ENCODE peak calls at places on chromosomes 1 and 21, in four cellular contexts. P is CD8-positive, alpha-beta T cell; M is cardiac muscle cell; T is left ventricle myocardium inferior. F is an unnamed sample. For H3K9me3, the result is how much of the 10 kb centered on the place peaks cover.

GRCh38 chr1:165561257-165561656 is 17.5 kb downstream of the LRRC52 start:
- DNase-seq in M (no peak), P (no peak), T (no peak), F (no peak)

GRCh38 chr1:47184771-47185677 is 4.8 kb downstream of the PDZK1IP1 start:
- DNase-seq in T (no peak), P (peak), M (no peak), F (no peak)

GRCh38 chr1:53639251-53639721 is 99.7 kb downstream of the GLIS1 start:
- DNase-seq in P (no peak), M (no peak), T (no peak), F (no peak)

GRCh38 chr21:26909972-26910371 is 56.9 kb downstream of the ADAMTS5 start:
- DNase-seq in P (no peak), T (no peak), M (peak), F (no peak)

GRCh38 chr1:4178501-4178900 is 278.4 kb upstream of the C1orf174 start:
- DNase-seq in P (peak), T (no peak), M (no peak), F (no peak)

GRCh38 chr1:84997667-84998600 is 1.0 kb upstream of the MCOLN2 start:
- DNase-seq in P (no peak), M (no peak), T (peak), F (no peak)

GRCh38 chr1:245205864-245206263 is 51.1 kb downstream of the KIF26B start:
- DNase-seq in P (no peak), M (no peak), T (no peak), F (no peak)

GRCh38 chr1:54764922-54765561 is 719 bp upstream of the PARS2 start:
- DNase-seq in T (no peak), M (no peak), P (no peak), F (no peak)

GRCh38 chr1:198497326-198498220 is 42.9 kb downstream of the ATP6V1G3 start:
- DNase-seq in T (no peak), M (peak), P (no peak), F (no peak)

GRCh38 chr21:15645830-15646229 is 84.0 kb upstream of the USP25 start:
- DNase-seq in M (no peak), T (no peak), P (no peak), F (no peak)

GRCh38 chr1:239550178-239550577 is 163.8 kb downstream of the CHRM3 start:
- DNase-seq in T (no peak), M (no peak), P (no peak), F (no peak)

GRCh38 chr1:239543873-239544272 is 157.5 kb downstream of the CHRM3 start:
- DNase-seq in M (no peak), P (no peak), T (no peak), F (no peak)

GRCh38 chr1:239545466-239545865 is 159.1 kb downstream of the CHRM3 start:
- DNase-seq in M (peak), P (no peak), T (no peak), F (no peak)

DNA sequence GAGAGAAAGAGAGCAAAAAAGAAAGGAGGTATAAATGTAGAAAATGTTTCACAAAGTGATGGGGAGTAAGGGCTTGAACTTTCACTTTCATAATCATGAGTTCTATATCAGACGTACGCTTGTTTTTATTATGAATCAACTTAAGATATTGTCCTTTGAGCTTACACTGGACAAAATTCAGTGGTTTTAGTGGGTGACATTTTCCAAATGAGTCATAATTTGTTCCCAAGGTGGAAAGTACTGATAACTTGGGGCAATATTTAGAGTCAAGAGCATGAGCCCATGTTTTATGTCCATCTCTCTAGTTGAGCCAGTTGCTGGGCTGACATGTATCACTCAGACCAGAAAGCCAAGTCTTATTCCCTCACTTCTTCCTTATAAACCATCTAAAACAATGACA is 161.6 kb downstream of the CHRM3 start:
- DNase-seq in P (no peak), T (no peak), M (peak), F (peak)
- H3K9me3 ChIP-seq in P (under half), T (under half), M (under half), F (under half)

GRCh38 chr21:44722701-44723100 is 11.3 kb upstream of the TSPEAR start:
- DNase-seq in M (no peak), T (no peak), P (no peak), F (no peak)
- H3K4me3 ChIP-seq in M (no peak), T (no peak), P (no peak), F (no peak)

DNA sequence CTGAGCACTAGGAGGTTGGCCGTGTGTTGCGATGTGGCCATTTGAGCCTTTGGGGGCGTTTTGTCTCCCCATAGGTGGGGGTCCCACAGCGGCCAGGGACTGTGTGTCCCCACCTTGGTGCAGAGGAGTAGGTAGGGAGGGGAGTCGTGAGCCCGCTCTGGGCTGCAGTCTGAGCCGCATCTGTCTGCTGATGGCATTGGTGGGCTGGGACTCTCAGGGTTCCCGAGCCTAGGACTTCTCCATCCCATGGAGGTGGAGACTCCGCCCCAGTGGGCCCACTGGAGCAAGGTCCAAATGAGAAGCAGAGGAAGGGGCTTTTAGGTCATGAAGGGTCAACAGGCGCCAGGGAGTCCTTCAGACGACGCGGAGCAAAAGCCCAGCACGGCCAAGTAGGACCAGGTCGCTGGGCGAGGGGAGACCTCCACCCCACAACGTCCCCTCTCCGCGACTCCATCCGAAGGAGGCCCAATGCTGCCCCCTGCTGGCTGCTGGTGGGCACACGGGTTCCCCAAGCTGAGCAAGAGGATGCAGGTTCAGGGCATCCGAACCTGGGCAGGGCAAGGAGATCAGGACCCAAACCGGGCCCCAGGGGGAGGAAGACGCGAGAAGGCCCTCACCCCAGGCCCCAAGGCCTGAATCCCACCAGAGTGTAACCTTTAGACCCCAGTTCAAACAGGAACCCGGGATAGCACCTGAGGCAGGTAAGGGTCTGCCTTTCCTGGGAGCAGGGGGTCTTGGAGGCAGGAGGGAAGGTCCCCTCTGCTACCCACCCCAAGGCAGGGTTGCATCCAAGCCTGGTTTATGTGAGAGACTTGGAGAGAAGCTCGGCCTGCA is 14.9 kb downstream of the TTC34 start:
- DNase-seq in M (no peak), T (peak), P (peak), F (peak)
- H3K9me3 ChIP-seq in M (under half), T (under half), P (under half), F (under half)

GRCh38 chr1:21938791-21939538 is 1.9 kb upstream of the HSPG2 start:
- DNase-seq in T (no peak), P (no peak), M (no peak), F (no peak)

GRCh38 chr1:21936366-21937031 is 611 bp downstream of the HSPG2 start:
- DNase-seq in P (no peak), T (no peak), M (no peak), F (peak)

GRCh38 chr1:21935891-21936365 is 1.2 kb downstream of the HSPG2 start:
- DNase-seq in T (no peak), P (no peak), M (no peak), F (no peak)

GRCh38 chr1:21937034-21937371 is at the start of gene HSPG2:
- DNase-seq in T (no peak), M (no peak), P (no peak), F (no peak)

GRCh38 chr1:21937372-21938121 is 437 bp upstream of the HSPG2 start:
- DNase-seq in T (peak), P (peak), M (peak), F (peak)
- H3K4me3 ChIP-seq in T (peak), P (peak), M (peak), F (peak)

DNA sequence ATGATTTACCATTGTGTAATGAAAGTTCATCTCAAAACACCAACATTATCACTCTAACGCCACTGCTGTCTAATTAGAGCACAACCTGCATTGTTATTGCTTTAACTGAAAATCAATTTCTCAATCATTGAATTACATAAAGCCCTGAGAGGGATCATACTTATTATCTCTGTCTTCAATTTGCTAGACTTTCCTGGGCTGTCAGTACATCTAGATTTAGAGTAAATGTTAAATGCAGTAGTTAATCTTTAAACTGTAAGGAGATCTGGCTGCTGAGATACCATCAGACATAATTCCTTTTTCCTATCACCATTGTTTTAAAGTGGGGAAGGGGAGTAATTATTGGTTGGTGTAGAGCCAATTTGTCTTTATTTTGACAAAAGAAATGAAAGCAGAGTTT is 1995.1 kb downstream of the MRPL39 start:
- DNase-seq in T (no peak), P (no peak), M (no peak), F (no peak)
- H3K9me3 ChIP-seq in T (under half), P (under half), M (under half), F (under half)

GRCh38 chr1:66334311-66334710 is 199.6 kb upstream of the SGIP1 start:
- DNase-seq in M (no peak), T (no peak), P (no peak), F (no peak)

GRCh38 chr1:66337249-66337648 is 196.7 kb upstream of the SGIP1 start:
- DNase-seq in M (no peak), T (no peak), P (no peak), F (no peak)

GRCh38 chr1:66335859-66336640 is 197.9 kb upstream of the SGIP1 start:
- DNase-seq in T (peak), P (peak), M (peak), F (peak)

GRCh38 chr1:66335125-66335524 is 198.8 kb upstream of the SGIP1 start:
- DNase-seq in M (no peak), T (no peak), P (no peak), F (peak)

GRCh38 chr1:66336641-66336991 is 197.3 kb upstream of the SGIP1 start:
- DNase-seq in T (no peak), M (no peak), P (no peak), F (no peak)
- H3K4me3 ChIP-seq in T (peak), M (no peak), P (peak), F (peak)

GRCh38 chr21:30434033-30434631 is 4.1 kb downstream of the KRTAP13-4 start:
- DNase-seq in T (no peak), P (no peak), M (peak), F (peak)
- H3K9me3 ChIP-seq in T (under half), P (under half), M (under half), F (under half)

GRCh38 chr1:228500901-228501871 is 14.0 kb downstream of the RNF187 start:
- DNase-seq in M (peak), P (peak), T (peak), F (peak)
- H3K4me3 ChIP-seq in M (no peak), P (peak), T (peak), F (peak)

F was measured in CD4-positive, CD25-positive, alpha-beta regulatory T cell.